ENCODE peak calls at places on chromosomes 1 and 21, in five cellular contexts. B is heart right ventricle, H is OCI-LY7, R is neural progenitor cell, W is cardiac muscle cell. L is an unnamed sample.

GRCh38 chr1:177137814-177138213 is 26.7 kb downstream of the ASTN1 start:
- DNase-seq in B (no peak), H (no peak), R (no peak), W (no peak), L (no peak)

GRCh38 chr1:96487404-96487803 is 234.2 kb upstream of the PTBP2 start:
- DNase-seq in B (no peak), H (no peak), R (no peak), W (no peak), L (no peak)

GRCh38 chr21:16496594-16496993 is 766.8 kb downstream of the USP25 start:
- DNase-seq in B (no peak), H (no peak), R (no peak), W (no peak), L (no peak)

GRCh38 chr1:17120962-17121837 is 1.9 kb upstream of the PADI2 start:
- DNase-seq in B (no peak), H (no peak), R (no peak), W (peak; percentile 22), L (no peak)

GRCh38 chr1:2814511-2815075 is 13.1 kb upstream of the TTC34 start:
- DNase-seq in B (no peak), H (no peak), R (no peak), W (no peak), L (no peak)

GRCh38 chr1:174626031-174627020 is 178.6 kb downstream of the GPR52 start:
- DNase-seq in B (no peak), H (no peak), R (peak; percentile 7), W (no peak), L (no peak)

GRCh38 chr1:221839321-221839720 is 97.4 kb upstream of the DUSP10 start:
- DNase-seq in B (no peak), H (no peak), R (no peak), W (no peak), L (no peak)

GRCh38 chr21:41817228-41817627 is 50.4 kb upstream of the RIPK4 start:
- DNase-seq in B (peak; percentile 22), H (peak; percentile 79), R (peak; percentile 71), W (peak; percentile 71), L (peak; percentile 46)

GRCh38 chr1:235011064-235011598 is 117.5 kb downstream of the TOMM20 start:
- DNase-seq in B (no peak), H (peak; percentile 74), R (no peak), W (no peak), L (no peak)

GRCh38 chr1:33960496-33960895 is 96.6 kb downstream of the HMGB4 start:
- DNase-seq in B (no peak), H (no peak), R (no peak), W (no peak), L (no peak)

GRCh38 chr1:46768445-46768844 is 30.4 kb upstream of the CYP4B1 start:
- DNase-seq in B (no peak), H (no peak), R (no peak), W (no peak), L (no peak)

GRCh38 chr1:54407957-54408700 is 1.9 kb upstream of the SSBP3 start:
- DNase-seq in B (no peak), H (no peak), R (peak; percentile 60), W (no peak), L (no peak)

GRCh38 chr1:181144238-181144637 is 55.7 kb downstream of the IER5 start:
- DNase-seq in B (no peak), H (no peak), R (no peak), W (no peak), L (no peak)

GRCh38 chr1:149936992-149937705 is 470 bp upstream of the MTMR11 start:
- DNase-seq in B (no peak), H (no peak), R (no peak), W (no peak), L (no peak)

GRCh38 chr1:243268751-243269460 is 13.1 kb downstream of the SDCCAG8 start:
- DNase-seq in B (no peak), H (no peak), R (peak; percentile 16), W (peak; percentile 14), L (no peak)

GRCh38 chr1:38680801-38681510 is 178.6 kb downstream of the RRAGC start:
- DNase-seq in B (no peak), H (no peak), R (peak; percentile 57), W (peak; percentile 19), L (no peak)

GRCh38 chr1:211648980-211649934 is 26.2 kb downstream of the NEK2 start:
- DNase-seq in B (no peak), H (peak; percentile 60), R (no peak), W (peak; percentile 55), L (no peak)

GRCh38 chr1:51622455-51622913 is 5.6 kb downstream of the OSBPL9 start:
- DNase-seq in B (peak; percentile 18), H (no peak), R (no peak), W (peak; percentile 18), L (peak; percentile 66)

GRCh38 chr1:22256213-22256512 is 113.3 kb upstream of the WNT4 start:
- DNase-seq in B (no peak), H (no peak), R (no peak), W (no peak), L (no peak)

GRCh38 chr1:177209357-177209756 is 38.6 kb downstream of the BRINP2 start:
- DNase-seq in B (peak; percentile 59), H (no peak), R (peak; percentile 28), W (peak; percentile 91), L (peak; percentile 76)

GRCh38 chr1:119712342-119713038 is 756 bp downstream of the PHGDH start:
- DNase-seq in B (peak; percentile 65), H (peak; percentile 88), R (peak; percentile 89), W (peak; percentile 83), L (peak; percentile 93)

GRCh38 chr1:154624756-154625643 is 17.0 kb upstream of the ADAR start:
- DNase-seq in B (no peak), H (no peak), R (no peak), W (no peak), L (no peak)

GRCh38 chr1:207941664-207942063 is 30.7 kb upstream of the CD34 start:
- DNase-seq in B (peak; percentile 90), H (no peak), R (no peak), W (no peak), L (peak; percentile 91)

DNA sequence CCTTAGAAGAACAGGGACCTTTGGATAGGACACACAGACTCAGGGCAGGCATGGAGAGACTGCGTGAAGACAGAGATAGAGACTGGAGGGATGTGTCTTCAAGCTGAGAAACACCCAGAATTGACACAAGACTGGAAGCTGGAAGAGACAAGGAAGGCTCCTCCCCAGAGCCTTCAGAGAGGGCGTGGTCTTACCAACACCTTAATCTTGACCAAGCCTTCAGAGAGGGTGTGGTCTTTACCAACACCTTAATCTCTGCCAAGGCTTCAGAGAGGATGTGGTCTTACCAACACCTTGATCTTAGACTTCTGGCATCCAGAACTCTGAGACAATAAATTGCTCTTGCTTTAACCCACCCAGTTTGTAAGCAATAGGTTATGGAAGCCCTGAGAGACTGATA is 481.4 kb upstream of the VAMP3 start:
- DNase-seq in B (no peak), H (no peak), R (no peak), W (no peak), L (no peak)
- H3K27ac ChIP-seq in B (no peak overlapping the region), H (no peak overlapping the region), R (no peak overlapping the region), W (no peak overlapping the region), L (no peak overlapping the region)

GRCh38 chr21:33755354-33755753 is 113.1 kb downstream of the ITSN1 start:
- DNase-seq in B (no peak), H (no peak), R (no peak), W (no peak), L (no peak)

GRCh38 chr21:33761104-33762036 is 119.1 kb downstream of the ITSN1 start:
- DNase-seq in B (peak; percentile 34), H (no peak), R (no peak), W (peak; percentile 6), L (no peak)

GRCh38 chr21:33763573-33763881 is 121.2 kb downstream of the ITSN1 start:
- DNase-seq in B (no peak), H (no peak), R (no peak), W (no peak), L (no peak)

GRCh38 chr21:33762798-33763572 is 120.7 kb downstream of the ITSN1 start:
- DNase-seq in B (no peak), H (no peak), R (no peak), W (no peak), L (no peak)

DNA sequence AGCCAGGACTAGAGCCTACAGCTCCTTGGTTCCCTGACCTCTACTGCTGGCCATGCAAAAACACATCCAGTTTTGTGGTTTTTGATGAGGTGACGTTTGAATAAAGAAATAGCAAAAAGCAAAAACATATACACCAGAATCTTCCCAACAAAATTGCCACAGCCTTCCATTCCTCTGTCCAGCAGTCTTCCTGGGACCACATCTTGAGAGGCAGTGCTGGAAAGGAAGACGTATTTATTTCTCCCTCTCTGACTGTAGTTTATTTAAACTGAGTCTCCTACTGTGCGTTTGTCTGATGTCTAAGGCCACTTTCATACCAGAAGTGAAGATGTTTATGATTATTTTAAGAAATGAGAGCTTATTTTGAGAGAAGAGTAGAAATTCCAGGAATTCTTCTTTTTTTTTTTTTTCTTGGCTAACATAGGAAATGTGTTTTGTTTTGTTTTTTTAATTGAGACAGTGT is 118.4 kb downstream of the ITSN1 start:
- DNase-seq in B (no peak), H (no peak), R (no peak), W (no peak), L (no peak)
- H3K27ac ChIP-seq in B (peak overlapping the region; percentile 71), H (no peak overlapping the region), R (peak overlapping the region; percentile 4), W (peak overlapping the region; percentile 26), L (peak overlapping the region; percentile 23)

DNA sequence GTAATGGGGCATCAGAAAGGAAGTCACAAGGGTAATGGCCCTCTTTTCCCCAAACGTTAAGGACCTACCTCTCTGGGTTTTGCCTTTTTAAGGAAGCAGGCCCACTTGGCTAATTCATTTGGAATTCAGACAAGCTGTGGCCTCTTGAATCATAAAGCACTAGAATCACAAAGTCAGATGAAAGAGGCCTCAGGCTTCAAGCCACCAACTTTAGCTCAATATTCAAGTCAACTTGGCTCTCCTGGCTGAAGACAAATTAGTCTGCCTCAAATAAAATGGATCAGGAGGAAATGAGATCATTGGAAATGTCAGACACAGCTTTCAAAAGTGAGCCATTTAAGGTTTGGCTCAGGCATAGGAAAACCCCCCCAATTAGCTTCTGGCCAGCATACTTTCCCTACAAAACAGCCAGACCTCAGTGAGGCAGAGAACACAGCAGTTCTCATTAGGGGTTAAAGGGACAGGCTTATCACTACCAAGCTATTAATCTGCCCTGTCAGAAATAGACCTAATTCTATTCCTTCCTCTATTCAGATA is 34.3 kb downstream of the SLC35D1 start:
- DNase-seq in B (peak; percentile 7), H (no peak), R (no peak), W (peak; percentile 37), L (no peak)
- H3K27ac ChIP-seq in B (peak overlapping the region; percentile 59), H (no peak overlapping the region), R (peak overlapping the region; percentile 9), W (peak overlapping the region; percentile 87), L (no peak overlapping the region)

GRCh38 chr21:43760391-43760958 is 15.6 kb downstream of the CSTB start:
- DNase-seq in B (no peak), H (no peak), R (no peak), W (no peak), L (no peak)

GRCh38 chr21:43757601-43758000 is 18.5 kb downstream of the CSTB start:
- DNase-seq in B (no peak), H (no peak), R (no peak), W (no peak), L (peak; percentile 67)

GRCh38 chr21:43759651-43760050 is 16.5 kb downstream of the CSTB start:
- DNase-seq in B (no peak), H (no peak), R (no peak), W (no peak), L (no peak)

GRCh38 chr21:43758132-43758619 is 17.9 kb downstream of the CSTB start:
- DNase-seq in B (no peak), H (no peak), R (no peak), W (no peak), L (peak; percentile 44)

GRCh38 chr21:43758811-43759210 is 17.3 kb downstream of the CSTB start:
- DNase-seq in B (no peak), H (no peak), R (no peak), W (no peak), L (no peak)
- H3K27ac ChIP-seq in B (no peak overlapping the region), H (no peak overlapping the region), R (no peak overlapping the region), W (no peak overlapping the region), L (no peak overlapping the region)

L was measured in right cardiac atrium.